ENCODE peak calls at places on chromosome 17, in ten cellular contexts. O, C, S, D, Y, L, I, A, K and H are unnamed samples.

GRCh38 chr17:74592087-74592990 is at the start of gene CD300LD:
- DNase-seq in A (no peak), I (no peak), C (no peak), Y (no peak), D (no peak), K (no peak), L (no peak), S (no peak), O (no peak), H (no peak)

GRCh38 chr17:3773966-3774365 is 27.0 kb downstream of the ITGAE start:
- DNase-seq in Y (no peak), D (no peak), K (no peak), S (no peak), A (no peak), O (no peak), I (no peak), C (no peak), L (no peak), H (no peak)

GRCh38 chr17:58947411-58948208 is 159.1 kb downstream of the TRIM37 start:
- DNase-seq in I (no peak), O (no peak), L (no peak), D (no peak), C (no peak), Y (no peak), A (no peak), K (no peak), S (no peak), H (no peak)

GRCh38 chr17:73172252-73172651 is 7.4 kb downstream of the SSTR2 start:
- DNase-seq in I (no peak), D (no peak), O (no peak), L (no peak), A (no peak), Y (no peak), C (no peak), S (no peak), K (no peak), H (no peak)

GRCh38 chr17:68613739-68614298 is 12.7 kb upstream of the FAM20A start:
- DNase-seq in L (no peak), A (peak; percentile 46), C (peak; percentile 56), D (no peak), K (no peak), S (no peak), I (no peak), O (peak; percentile 90), Y (peak; percentile 6), H (no peak)

GRCh38 chr17:80432961-80433550 is 18.1 kb downstream of the ENDOV start:
- DNase-seq in D (no peak), L (no peak), S (no peak), K (no peak), O (no peak), C (no peak), A (no peak), Y (no peak), I (no peak), H (no peak)

GRCh38 chr17:39920218-39921210 is 2.1 kb upstream of the GSDMB start:
- DNase-seq in A (no peak), C (no peak), K (no peak), S (no peak), D (no peak), Y (no peak), I (no peak), O (no peak), L (no peak), H (no peak)

GRCh38 chr17:50163846-50164696 is 1.7 kb upstream of the SGCA start:
- DNase-seq in Y (no peak), C (no peak), S (no peak), L (no peak), K (no peak), I (no peak), D (no peak), O (no peak), A (no peak), H (no peak)

GRCh38 chr17:81097943-81098308 is 63.0 kb downstream of the BAIAP2 start:
- DNase-seq in D (no peak), K (no peak), I (no peak), C (no peak), Y (no peak), O (no peak), L (peak; percentile 51), S (no peak), A (no peak), H (no peak)

GRCh38 chr17:29585080-29585751 is 4.2 kb downstream of the GIT1 start:
- DNase-seq in Y (no peak), C (no peak), I (no peak), D (no peak), A (peak; percentile 24), K (no peak), S (no peak), L (no peak), O (peak; percentile 72), H (no peak)

GRCh38 chr17:73191443-73192218 is 1.2 kb upstream of the COG1 start:
- DNase-seq in C (peak; percentile 72), D (peak; percentile 53), Y (peak; percentile 72), I (peak; percentile 38), K (peak; percentile 34), O (peak; percentile 95), S (peak; percentile 64), A (peak; percentile 84), L (peak; percentile 80), H (no peak)